ENCODE peak calls at places on chromosomes 12 and 14, in nine cellular contexts. W, N, E, D, T, J, P, B and Q are unnamed samples.
A peak's percentile ranks its signal among the peaks of the same experiment; 100 is the strongest.

GRCh38 chr12:129825316-129825715 is 78.5 kb downstream of the TMEM132D start:
- DNase-seq in T (no peak), J (no peak), D (no peak), P (no peak), W (peak; percentile 59), E (no peak), B (no peak), N (no peak), Q (no peak)

GRCh38 chr12:9669534-9669933 is at the start of gene CLEC2D:
- DNase-seq in J (no peak), P (no peak), W (no peak), D (no peak), T (no peak), B (no peak), E (no peak), N (no peak), Q (no peak)

GRCh38 chr14:98943907-98944306 is 328.1 kb downstream of the BCL11B start:
- DNase-seq in P (no peak), N (no peak), T (no peak), D (no peak), W (peak; percentile 20), J (no peak), B (no peak), E (no peak), Q (no peak)

GRCh38 chr12:131621701-131622421 is 89.0 kb upstream of the SFSWAP start:
- DNase-seq in W (no peak), N (peak; percentile 91), B (no peak), P (no peak), T (no peak), D (no peak), J (peak; percentile 25), E (no peak), Q (no peak)

GRCh38 chr12:108855284-108856169 is 1.9 kb downstream of the SSH1 start:
- DNase-seq in T (peak; percentile 17), J (no peak), B (no peak), E (no peak), D (peak; percentile 38), N (no peak), W (no peak), P (peak; percentile 40), Q (no peak)

GRCh38 chr14:72715215-72715909 is 178.5 kb downstream of the DPF3 start:
- DNase-seq in E (no peak), W (no peak), N (peak; percentile 56), D (peak; percentile 26), T (peak; percentile 86), P (no peak), J (peak; percentile 82), B (no peak), Q (no peak)

GRCh38 chr14:32324601-32325000 is 4.5 kb upstream of the AKAP6 start:
- DNase-seq in D (peak; percentile 31), W (no peak), J (no peak), B (no peak), N (no peak), E (no peak), P (no peak), T (no peak), Q (no peak)

GRCh38 chr12:23674064-23674463 is 275.4 kb downstream of the SOX5 start:
- DNase-seq in J (no peak), N (no peak), B (no peak), E (no peak), D (no peak), T (no peak), W (no peak), P (no peak), Q (no peak)

GRCh38 chr12:21627924-21628323 is 23.3 kb upstream of the GYS2 start:
- DNase-seq in J (peak; percentile 69), T (peak; percentile 30), W (no peak), E (no peak), P (no peak), N (no peak), D (no peak), B (no peak), Q (no peak)

GRCh38 chr14:68779761-68780323 is 13.0 kb downstream of the ZFP36L1 start:
- DNase-seq in E (peak; percentile 81), T (no peak), J (peak; percentile 15), N (no peak), D (peak; percentile 98), B (peak; percentile 25), W (peak; percentile 84), P (peak; percentile 92), Q (peak; percentile 98)

GRCh38 chr12:128077917-128078298 is 189.1 kb upstream of the TMEM132C start:
- DNase-seq in N (no peak), P (no peak), T (no peak), E (no peak), W (peak; percentile 28), J (no peak), D (no peak), B (no peak), Q (no peak)

GRCh38 chr12:12608557-12608957 is 3.1 kb upstream of the CREBL2 start:
- DNase-seq in E (no peak), P (peak; percentile 12), W (no peak), J (no peak), D (no peak), B (no peak), T (no peak), N (no peak), Q (no peak)

DNA sequence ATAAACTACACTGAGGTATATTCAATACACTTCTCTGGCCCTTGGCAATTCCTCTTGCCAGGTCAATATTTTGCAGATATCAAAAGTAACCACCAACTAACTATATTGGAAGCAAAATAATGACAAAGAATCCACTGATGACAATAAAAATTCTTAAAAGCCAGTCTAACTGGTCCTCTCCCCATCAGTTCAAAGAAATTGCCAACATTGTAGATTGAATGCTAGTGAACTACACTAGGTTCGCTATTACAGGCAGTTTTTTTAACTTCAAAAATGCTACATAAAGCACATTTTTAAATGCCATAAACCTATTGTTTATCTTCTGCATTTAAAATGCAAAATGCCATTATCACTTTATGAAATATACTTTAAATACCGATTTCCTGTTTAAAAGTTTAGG is 4.0 kb downstream of the CDK17 start:
- DNase-seq in E (no peak), B (no peak), P (no peak), W (no peak), D (no peak), T (no peak), J (no peak), N (no peak), Q (no peak)
- H3K4me3 ChIP-seq in E (no peak overlapping the region), B (no peak overlapping the region), P (no peak overlapping the region), W (no peak overlapping the region), D (no peak overlapping the region), T (no peak overlapping the region), J (no peak overlapping the region), N (peak overlapping the region; percentile 93), Q (no peak overlapping the region)

GRCh38 chr12:7905071-7905470 is 30.9 kb downstream of the SLC2A3 start:
- DNase-seq in N (no peak), E (no peak), J (no peak), W (no peak), P (peak; percentile 31), B (no peak), T (no peak), D (peak; percentile 31), Q (no peak)
- H3K4me3 ChIP-seq in N (no peak overlapping the region), E (no peak overlapping the region), J (no peak overlapping the region), W (no peak overlapping the region), P (no peak overlapping the region), B (no peak overlapping the region), T (no peak overlapping the region), D (no peak overlapping the region), Q (no peak overlapping the region)

DNA sequence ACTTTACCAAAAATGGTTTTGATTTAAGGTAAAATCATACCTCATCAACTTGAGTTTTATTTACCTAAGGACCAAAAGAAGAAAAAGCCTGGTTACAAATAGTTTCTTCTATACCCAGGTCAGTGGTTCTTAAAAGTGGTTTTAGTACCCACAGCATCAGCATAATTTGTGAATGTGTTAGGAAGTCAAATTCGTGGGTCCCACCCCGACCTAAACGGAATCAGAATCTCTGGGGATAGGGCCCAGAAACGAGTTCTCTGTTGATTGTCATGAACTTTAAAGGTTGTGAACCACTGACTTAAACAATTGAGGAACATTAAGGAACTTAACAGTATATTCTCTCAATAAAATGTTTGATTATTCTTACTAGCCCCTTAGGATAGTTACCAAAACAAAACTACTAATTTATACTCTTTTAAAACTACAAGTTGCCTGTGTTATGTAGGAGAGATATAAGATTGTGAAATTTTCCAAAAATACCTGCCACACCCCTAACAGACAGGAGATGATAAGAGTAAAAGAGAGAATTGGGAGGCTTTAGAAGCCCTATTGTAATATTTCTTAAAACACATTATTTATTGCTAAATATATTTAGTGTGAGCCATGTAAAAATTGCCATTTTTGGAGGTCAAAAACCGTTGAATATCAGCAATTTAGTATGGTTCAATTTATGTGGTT is 669 bp upstream of the SLC25A21 start:
- DNase-seq in E (no peak), N (no peak), T (no peak), D (no peak), P (no peak), B (no peak), W (no peak), J (no peak), Q (no peak)
- H3K4me3 ChIP-seq in E (peak overlapping the region; percentile 86), N (peak overlapping the region; percentile 81), T (peak overlapping the region; percentile 55), D (peak overlapping the region; percentile 83), P (peak overlapping the region; percentile 72), B (peak overlapping the region; percentile 75), W (no peak overlapping the region), J (peak overlapping the region; percentile 81), Q (peak overlapping the region; percentile 86)

DNA sequence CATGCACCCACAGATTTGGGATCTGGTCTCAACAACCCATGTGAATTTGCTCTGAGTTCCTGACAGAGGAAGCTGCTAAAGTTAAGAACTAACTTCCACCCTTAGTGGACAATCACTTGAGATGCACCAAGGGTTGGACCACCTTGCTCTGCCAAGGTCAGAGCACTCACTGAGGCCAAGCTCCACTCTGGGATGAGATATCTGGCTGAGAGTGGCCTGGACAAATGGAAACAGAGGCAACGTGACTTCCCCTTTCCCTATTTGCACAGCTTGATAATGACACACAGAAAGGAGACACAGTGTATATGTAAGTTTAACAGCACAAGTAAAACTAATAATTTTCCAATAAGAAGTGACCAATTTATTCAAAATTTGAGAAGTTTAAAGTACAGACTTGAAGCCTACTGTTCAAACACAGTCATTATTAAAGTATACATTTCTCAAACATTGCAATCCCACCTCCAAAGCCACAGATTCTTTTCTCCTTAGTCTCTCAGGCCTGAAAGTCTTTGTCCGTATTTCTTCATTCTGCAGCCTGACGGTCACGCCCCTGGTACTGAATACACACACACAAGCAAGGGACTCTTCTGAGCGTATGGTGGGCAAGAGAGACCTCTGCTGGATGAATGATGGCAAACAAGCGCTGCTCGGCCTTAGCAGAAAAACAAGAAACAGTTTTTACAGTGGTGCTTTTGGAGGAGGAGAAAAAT is 28.6 kb downstream of the TMEM30B start:
- DNase-seq in D (peak; percentile 97), E (peak; percentile 52), J (peak; percentile 60), B (peak; percentile 69), P (peak; percentile 97), T (peak; percentile 84), N (peak; percentile 53), W (peak; percentile 90), Q (peak; percentile 96)
- H3K4me3 ChIP-seq in D (no peak overlapping the region), E (no peak overlapping the region), J (no peak overlapping the region), B (no peak overlapping the region), P (no peak overlapping the region), T (no peak overlapping the region), N (no peak overlapping the region), W (no peak overlapping the region), Q (no peak overlapping the region)